ENCODE peak calls at places on chromosomes 6 and 20, in four cellular contexts. C is heart left ventricle, N is lower lobe of right lung, X is Karpas-422. U is an unnamed sample.

GRCh38 chr20:34350095-34350494 is 13.0 kb upstream of the ITCH start:
- DNase-seq in X (no peak), N (no peak), C (no peak), U (no peak)

GRCh38 chr6:85191656-85192055 is 258.2 kb upstream of the NT5E start:
- DNase-seq in C (no peak), N (no peak), X (no peak), U (no peak)

GRCh38 chr6:124927806-124928205 is 34.4 kb upstream of the RNF217 start:
- DNase-seq in C (no peak), N (no peak), X (no peak), U (no peak)

GRCh38 chr6:109455161-109455501 is 441 bp downstream of the MICAL1 start:
- DNase-seq in X (no peak), C (no peak), N (no peak), U (no peak)

GRCh38 chr20:57661201-57662027 is 41.2 kb upstream of the ZBP1 start:
- DNase-seq in N (peak; percentile 46), C (peak; percentile 33), X (no peak), U (peak; percentile 73)

GRCh38 chr6:113786168-113786567 is 71.0 kb upstream of the MARCKS start:
- DNase-seq in C (no peak), X (no peak), N (no peak), U (no peak)

GRCh38 chr20:56463428-56463827 is 5.0 kb upstream of the RTF2 start:
- DNase-seq in N (no peak), C (no peak), X (peak; percentile 34), U (no peak)

GRCh38 chr20:48750941-48751620 is 76.7 kb downstream of the PREX1 start:
- DNase-seq in X (no peak), N (peak; percentile 82), C (peak; percentile 75), U (no peak)

GRCh38 chr6:80022803-80023202 is 18.4 kb downstream of the TTK start:
- DNase-seq in C (no peak), X (no peak), N (no peak), U (no peak)

GRCh38 chr6:92263864-92264263 is 1155.5 kb downstream of the EPHA7 start:
- DNase-seq in X (no peak), C (no peak), N (no peak), U (no peak)

GRCh38 chr6:94349227-94349626 is 929.9 kb upstream of the EPHA7 start:
- DNase-seq in X (no peak), C (no peak), N (no peak), U (no peak)

GRCh38 chr6:153484056-153484455 is 353.0 kb upstream of the RGS17 start:
- DNase-seq in X (no peak), C (no peak), N (no peak), U (no peak)

GRCh38 chr6:77180367-77180766 is 282.9 kb downstream of the HTR1B start:
- DNase-seq in X (no peak), N (no peak), C (no peak), U (no peak)

GRCh38 chr20:21396921-21397340 is 395 bp downstream of the NKX2-4 start:
- DNase-seq in N (no peak), X (no peak), C (no peak), U (no peak)

GRCh38 chr6:19836799-19837510 is at the start of gene ID4:
- DNase-seq in C (peak; percentile 95), N (peak; percentile 95), X (no peak), U (peak; percentile 97)

GRCh38 chr20:35640724-35641123 is 24.0 kb downstream of the CPNE1 start:
- DNase-seq in N (no peak), X (no peak), C (no peak), U (no peak)

GRCh38 chr6:30884521-30885480 is 482 bp downstream of the DDR1 start:
- DNase-seq in C (no peak), X (peak; percentile 48), N (no peak), U (peak; percentile 50)

GRCh38 chr6:56933650-56934049 is 21.3 kb upstream of the BEND6 start:
- DNase-seq in N (no peak), C (no peak), X (no peak), U (no peak)

GRCh38 chr6:95280690-95281273 is 296.6 kb upstream of the MANEA start:
- DNase-seq in X (peak; percentile 89), C (no peak), N (no peak), U (no peak)

GRCh38 chr6:31202259-31203166 is 32.0 kb upstream of the POU5F1 start:
- DNase-seq in X (peak; percentile 51), N (no peak), C (no peak), U (no peak)

GRCh38 chr6:11921017-11921438 is 91.1 kb upstream of the HIVEP1 start:
- DNase-seq in N (no peak), C (peak; percentile 62), X (no peak), U (peak; percentile 72)

GRCh38 chr20:58091810-58092209 is 136.6 kb downstream of the ANKRD60 start:
- DNase-seq in X (no peak), C (no peak), N (no peak), U (no peak)

GRCh38 chr6:3749390-3749978 is 2.0 kb downstream of the PXDC1 start:
- DNase-seq in X (no peak), N (peak; percentile 78), C (no peak), U (peak; percentile 85)

GRCh38 chr20:64225828-64226598 is 29.5 kb upstream of the PCMTD2 start:
- DNase-seq in C (no peak), X (no peak), N (no peak), U (no peak)

GRCh38 chr6:150175611-150176151 is 32.8 kb downstream of the PPP1R14C start:
- DNase-seq in N (no peak), C (no peak), X (no peak), U (no peak)

GRCh38 chr6:147738089-147738488 is 229.6 kb downstream of the SAMD5 start:
- DNase-seq in N (no peak), X (no peak), C (no peak), U (no peak)

GRCh38 chr6:27772261-27773001 is 139.8 kb downstream of the OR2B2 start:
- DNase-seq in C (peak; percentile 91), N (peak; percentile 93), X (peak; percentile 92), U (peak; percentile 82)

GRCh38 chr6:102766946-102767345 is 1373.4 kb downstream of the GRIK2 start:
- DNase-seq in X (no peak), N (no peak), C (no peak), U (no peak)

GRCh38 chr20:3315110-3315509 is 76.1 kb upstream of the SLC4A11 start:
- DNase-seq in X (peak; percentile 24), C (no peak), N (no peak), U (no peak)

GRCh38 chr6:19603716-19604115 is 233.5 kb upstream of the ID4 start:
- DNase-seq in C (no peak), X (no peak), N (no peak), U (peak; percentile 64)

GRCh38 chr6:144530118-144530517 is 245.0 kb downstream of the UTRN start:
- DNase-seq in C (no peak), N (no peak), X (no peak), U (no peak)

GRCh38 chr20:10579942-10580341 is 93.9 kb downstream of the JAG1 start:
- DNase-seq in N (no peak), X (no peak), C (no peak), U (no peak)

GRCh38 chr6:78810146-78810545 is 57.2 kb upstream of the IRAK1BP1 start:
- DNase-seq in C (no peak), N (no peak), X (peak; percentile 62), U (no peak)

GRCh38 chr20:36319356-36320260 is 13.5 kb downstream of the DLGAP4 start:
- DNase-seq in C (no peak), X (no peak), N (peak; percentile 23), U (no peak)

GRCh38 chr6:111804627-111805235 is 68.5 kb downstream of the FYN start:
- DNase-seq in N (no peak), C (no peak), X (no peak), U (no peak)
- H3K4me1 ChIP-seq in N (peaks cover 47% of the 10 kb centered on the region), C (peaks cover 67% of the 10 kb centered on the region), X (peaks cover 76% of the 10 kb centered on the region), U (peaks cover 7% of the 10 kb centered on the region)

GRCh38 chr20:25044660-25045342 is 13.1 kb downstream of the ACSS1 start:
- DNase-seq in C (peak; percentile 67), N (peak; percentile 39), X (no peak), U (no peak)
- H3K4me1 ChIP-seq in C (peaks cover 88% of the 10 kb centered on the region), N (peaks cover 75% of the 10 kb centered on the region), X (peaks cover 18% of the 10 kb centered on the region), U (peaks cover 90% of the 10 kb centered on the region)

GRCh38 chr20:16475225-16475624 is 98.0 kb downstream of the KIF16B start:
- DNase-seq in X (no peak), N (no peak), C (no peak), U (no peak)
- H3K4me1 ChIP-seq in X (no peaks in the 10 kb centered on the region), N (no peaks in the 10 kb centered on the region), C (peaks cover 22% of the 10 kb centered on the region), U (peaks cover 4% of the 10 kb centered on the region)

GRCh38 chr6:38271081-38271480 is 368.6 kb downstream of the BTBD9 start:
- DNase-seq in C (no peak), N (no peak), X (no peak), U (no peak)
- H3K4me1 ChIP-seq in C (peaks cover 36% of the 10 kb centered on the region), N (peaks cover 6% of the 10 kb centered on the region), X (no peaks in the 10 kb centered on the region), U (peaks cover 6% of the 10 kb centered on the region)

DNA sequence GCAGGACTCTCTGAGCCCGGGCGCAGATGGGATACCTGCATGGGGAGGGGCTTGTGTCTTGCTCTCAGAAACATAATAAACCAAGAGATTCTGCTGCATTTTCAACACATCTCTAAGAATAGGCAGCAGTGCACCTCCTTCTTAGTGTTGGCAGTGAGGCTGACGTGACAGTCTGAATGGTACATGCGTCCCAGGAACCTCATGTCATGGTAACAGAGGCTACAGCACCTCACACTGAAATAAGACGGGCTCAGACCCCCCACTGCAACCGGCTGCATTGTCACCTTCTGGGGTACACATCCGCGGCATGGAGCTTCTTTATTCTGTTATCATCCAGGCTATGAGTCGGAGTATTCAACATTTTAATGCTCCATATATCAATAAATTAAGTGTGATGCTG is 397.3 kb upstream of the AGPAT4 start:
- DNase-seq in C (no peak), X (no peak), N (no peak), U (no peak)
- H3K4me1 ChIP-seq in C (no peaks in the 10 kb centered on the region), X (no peaks in the 10 kb centered on the region), N (no peaks in the 10 kb centered on the region), U (no peaks in the 10 kb centered on the region)

DNA sequence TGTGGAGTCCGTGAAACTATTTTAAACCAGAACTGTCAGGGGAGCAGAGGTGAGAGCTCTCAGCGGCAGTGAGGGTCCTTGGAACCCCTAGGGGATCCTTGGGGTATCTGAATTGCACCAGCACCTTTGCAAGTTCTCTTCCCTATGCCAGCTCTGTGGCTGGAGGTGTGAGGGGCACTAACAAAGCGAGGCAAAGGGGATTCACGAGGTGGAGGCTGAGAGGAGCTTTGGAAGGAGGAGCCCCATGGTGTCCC is 49.5 kb downstream of the SYNJ2 start:
- DNase-seq in N (no peak), X (no peak), C (no peak), U (no peak)
- H3K4me1 ChIP-seq in N (peaks cover 46% of the 10 kb centered on the region), X (no peaks in the 10 kb centered on the region), C (peaks cover 75% of the 10 kb centered on the region), U (peaks cover 61% of the 10 kb centered on the region)

DNA sequence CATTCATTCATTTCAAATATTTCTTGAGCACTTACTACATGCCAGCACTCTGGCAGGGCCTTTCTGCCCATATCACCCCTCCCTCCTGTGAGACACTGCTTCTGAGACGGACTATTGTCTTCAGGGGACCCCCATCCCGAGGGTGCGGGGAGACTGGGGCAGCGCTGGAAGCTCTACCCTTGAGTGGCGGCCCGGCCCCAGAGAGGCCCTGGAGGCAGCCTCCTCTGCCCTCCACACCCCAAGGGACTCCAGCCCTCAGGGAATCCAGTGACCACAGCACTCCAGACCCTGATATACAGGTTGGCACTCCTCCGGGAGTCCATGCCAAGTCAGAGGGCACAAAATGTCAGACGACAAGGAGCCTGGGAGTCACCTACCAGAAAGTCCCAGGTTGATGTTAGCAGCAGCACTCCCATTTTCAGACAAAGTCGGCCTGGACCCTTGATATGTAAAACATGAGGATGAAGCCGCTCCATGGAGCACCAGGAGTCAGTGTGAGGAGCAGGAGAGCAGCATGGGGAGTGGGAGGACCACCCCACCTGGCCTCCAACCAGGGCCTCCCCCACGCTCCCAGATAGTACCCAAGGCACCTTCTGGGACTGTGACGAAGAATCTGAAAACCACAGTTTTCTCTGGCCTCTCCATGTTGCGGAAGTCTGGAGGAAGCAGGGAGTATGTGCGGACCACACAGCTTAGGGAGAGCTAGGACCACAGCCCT is 20.7 kb downstream of the TFEB start:
- DNase-seq in N (no peak), C (peak; percentile 66), X (no peak), U (no peak)
- H3K4me1 ChIP-seq in N (peaks cover 51% of the 10 kb centered on the region), C (peaks cover 86% of the 10 kb centered on the region), X (peaks cover 99% of the 10 kb centered on the region), U (peaks cover 56% of the 10 kb centered on the region)